ENCODE peak calls at places on chromosomes 16 and 17, in four cellular contexts. C is HepG2, F is GM12878, E is K562. Y is an unnamed sample.

GRCh38 chr17:33292981-33293867 is at the start of gene ASIC2:
- DNase-seq in C (no peak), F (no peak), E (peak), Y (no peak)

GRCh38 chr17:36496018-36496789 is 9.7 kb downstream of the ZNHIT3 start:
- DNase-seq in C (no peak), F (no peak), E (peak), Y (no peak)

GRCh38 chr17:45812102-45812501 is 28.0 kb downstream of the CRHR1 start:
- DNase-seq in C (peak), F (no peak), E (peak), Y (peak)

GRCh38 chr16:85924675-85925074 is 25.7 kb downstream of the IRF8 start:
- DNase-seq in C (no peak), F (no peak), E (no peak), Y (no peak)

GRCh38 chr16:53045554-53046250 is 7.0 kb downstream of the CHD9NB start:
- DNase-seq in C (no peak), F (no peak), E (no peak), Y (no peak)

GRCh38 chr17:50123649-50124349 is 6.2 kb downstream of the SAMD14 start:
- DNase-seq in C (no peak), F (no peak), E (no peak), Y (no peak)

GRCh38 chr16:75733305-75734141 is 7.2 kb upstream of the CPHXL start:
- DNase-seq in C (no peak), F (no peak), E (no peak), Y (no peak)

GRCh38 chr17:82582208-82582607 is 62.7 kb downstream of the FOXK2 start:
- DNase-seq in C (no peak), F (no peak), E (no peak), Y (no peak)

GRCh38 chr17:28993645-28994426 is 12.0 kb downstream of the SEZ6 start:
- DNase-seq in C (no peak), F (no peak), E (no peak), Y (no peak)

GRCh38 chr16:67419502-67419901 is 3.2 kb upstream of the ZDHHC1 start:
- DNase-seq in C (no peak), F (no peak), E (no peak), Y (no peak)

GRCh38 chr16:67413978-67414891 is 2.0 kb downstream of the ZDHHC1 start:
- DNase-seq in C (no peak), F (no peak), E (no peak), Y (no peak)

GRCh38 chr16:67419931-67420330 is 3.7 kb upstream of the ZDHHC1 start:
- DNase-seq in C (no peak), F (no peak), E (no peak), Y (no peak)

GRCh38 chr16:67415872-67416793 is at the start of gene ZDHHC1:
- DNase-seq in C (no peak), F (no peak), E (peak), Y (no peak)

DNA sequence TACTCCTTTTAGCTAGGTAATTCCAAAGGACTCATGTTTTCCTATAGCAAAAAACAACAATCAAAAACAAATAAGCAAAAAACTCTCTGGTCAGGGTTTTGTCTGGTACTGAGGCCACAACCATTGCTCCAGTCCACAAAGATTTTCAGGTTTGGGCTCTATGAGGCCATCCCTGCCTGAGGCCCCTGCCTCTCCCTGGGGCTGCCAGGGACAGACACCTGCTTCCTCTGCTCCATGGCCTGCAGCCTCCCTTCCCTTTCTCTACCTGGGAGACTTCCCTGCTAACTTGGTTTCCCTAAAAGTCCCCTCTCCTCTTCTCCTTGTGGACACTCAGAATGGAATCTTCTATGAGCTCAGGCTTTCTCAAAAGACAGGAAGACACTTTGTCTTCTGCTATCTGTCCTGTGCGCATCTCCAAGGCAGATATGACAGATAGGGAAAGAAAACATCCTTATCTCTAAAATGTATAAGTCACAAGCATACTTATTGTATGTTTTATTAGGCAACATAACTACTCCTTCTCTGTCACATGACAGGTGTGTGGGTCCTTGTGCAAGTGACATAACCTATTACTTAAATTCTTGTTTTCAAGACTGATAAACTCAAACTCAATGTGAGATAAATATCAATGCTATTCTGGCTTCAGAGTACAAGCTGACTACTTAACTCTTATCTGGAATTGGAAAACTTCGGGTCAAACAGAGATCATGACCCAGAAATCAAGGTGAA is 1.2 kb upstream of the ZDHHC1 start:
- DNase-seq in C (no peak), F (no peak), E (no peak), Y (no peak)
- TF ChIP-seq REST in C (no peak), F (no peak), E (no peak), Y (no peak)

DNA sequence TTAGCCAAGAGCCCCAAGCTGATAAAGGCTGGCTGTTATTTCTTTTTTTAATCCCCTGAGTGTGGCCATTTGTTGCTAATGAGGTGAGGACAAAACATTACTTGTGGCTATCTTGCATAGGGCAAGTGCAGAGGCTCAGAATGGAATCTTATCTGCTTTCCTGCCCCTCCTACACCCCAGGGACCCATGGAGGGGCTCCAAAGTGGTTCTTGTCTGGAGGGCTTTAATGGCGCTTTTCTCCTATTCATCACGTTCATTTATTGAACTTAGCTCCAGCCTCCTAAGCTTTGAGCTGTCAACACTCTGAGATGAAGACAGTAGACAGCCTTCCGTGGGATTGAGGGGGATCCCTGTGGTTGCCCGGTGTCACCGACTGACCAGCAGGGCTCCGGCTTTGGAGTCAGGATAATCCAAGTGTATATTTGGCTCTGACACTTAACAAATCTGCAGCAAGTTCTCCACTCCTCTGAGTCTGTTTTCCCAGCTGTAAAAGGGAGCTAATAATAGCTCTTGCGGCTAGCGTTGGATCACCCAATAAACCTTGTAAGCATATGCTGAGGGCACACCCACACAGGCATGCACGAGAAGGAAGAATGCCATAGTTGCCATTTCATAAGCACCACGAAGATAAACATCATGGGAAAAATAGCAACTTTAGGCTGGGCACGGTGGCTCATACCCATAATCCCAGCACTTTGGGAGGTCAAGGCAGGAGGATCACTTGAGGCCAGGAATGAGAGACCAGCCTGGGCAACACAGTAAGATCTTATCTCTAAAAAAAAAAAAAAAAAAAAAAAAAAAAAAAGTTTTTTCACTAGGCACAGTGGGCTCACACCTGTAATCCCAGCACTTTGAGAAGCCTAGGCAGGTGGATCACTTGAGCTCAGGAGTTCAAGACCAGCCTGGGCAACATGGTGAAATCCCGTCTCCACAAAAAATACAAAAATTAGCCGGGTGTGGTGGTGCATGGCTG is 44.8 kb downstream of the MYH11 start:
- DNase-seq in C (no peak), F (no peak), E (no peak), Y (no peak)
- TF ChIP-seq POLR2AphosphoS5 in C (no peak), F (no peak), E (no peak), Y (no peak)

DNA sequence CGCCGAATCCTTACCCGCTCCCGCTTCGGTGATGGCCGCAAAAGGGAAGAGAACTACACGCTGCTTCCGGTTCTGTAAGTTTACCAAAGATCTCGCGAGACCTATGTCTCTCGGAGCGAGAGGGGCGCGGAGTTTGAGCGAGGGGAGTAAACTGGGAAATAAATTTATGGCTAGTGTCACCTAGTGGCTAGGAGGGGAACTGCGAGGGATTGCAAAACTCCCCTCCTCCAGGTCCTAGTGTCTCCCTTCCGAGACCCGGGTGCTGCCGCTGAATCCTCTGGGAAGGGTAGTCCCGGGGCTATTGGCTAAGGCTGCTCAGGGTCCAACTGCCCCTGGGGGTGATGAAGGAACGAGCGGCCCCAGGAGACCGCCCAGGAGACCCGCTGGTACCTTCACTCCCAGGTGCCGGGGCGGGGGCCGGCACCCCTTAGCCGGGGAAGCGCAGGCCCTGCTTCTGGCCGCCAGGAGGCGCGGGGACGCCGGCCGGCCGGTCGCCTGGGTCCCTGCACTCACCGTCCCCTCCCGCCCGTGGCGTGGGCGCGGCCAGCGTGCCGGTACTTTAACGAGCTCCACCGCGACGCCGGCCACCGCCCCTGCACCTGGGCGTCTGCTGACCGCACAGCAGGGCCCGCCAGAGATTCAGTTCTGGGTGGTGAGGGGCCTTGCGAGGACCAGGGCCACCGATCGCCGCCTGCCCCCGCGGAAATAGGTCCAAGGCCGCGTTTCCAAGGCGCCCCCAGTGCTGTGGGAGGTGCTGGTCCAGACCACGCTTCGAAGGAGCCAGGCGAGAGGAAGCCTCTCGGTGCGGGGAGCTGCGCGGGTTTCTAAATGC is at the start of gene RPL26:
- DNase-seq in C (peak), F (peak), E (peak), Y (peak)
- TF ChIP-seq POLR2A in C (peak), F (peak), E (no peak), Y (peak)

GRCh38 chr17:633641-634091 is 81.0 kb downstream of the VPS53 start:
- DNase-seq in C (no peak), F (no peak), E (no peak), Y (no peak)
- TF ChIP-seq REST in C (no peak), F (no peak), E (no peak), Y (no peak)

DNA sequence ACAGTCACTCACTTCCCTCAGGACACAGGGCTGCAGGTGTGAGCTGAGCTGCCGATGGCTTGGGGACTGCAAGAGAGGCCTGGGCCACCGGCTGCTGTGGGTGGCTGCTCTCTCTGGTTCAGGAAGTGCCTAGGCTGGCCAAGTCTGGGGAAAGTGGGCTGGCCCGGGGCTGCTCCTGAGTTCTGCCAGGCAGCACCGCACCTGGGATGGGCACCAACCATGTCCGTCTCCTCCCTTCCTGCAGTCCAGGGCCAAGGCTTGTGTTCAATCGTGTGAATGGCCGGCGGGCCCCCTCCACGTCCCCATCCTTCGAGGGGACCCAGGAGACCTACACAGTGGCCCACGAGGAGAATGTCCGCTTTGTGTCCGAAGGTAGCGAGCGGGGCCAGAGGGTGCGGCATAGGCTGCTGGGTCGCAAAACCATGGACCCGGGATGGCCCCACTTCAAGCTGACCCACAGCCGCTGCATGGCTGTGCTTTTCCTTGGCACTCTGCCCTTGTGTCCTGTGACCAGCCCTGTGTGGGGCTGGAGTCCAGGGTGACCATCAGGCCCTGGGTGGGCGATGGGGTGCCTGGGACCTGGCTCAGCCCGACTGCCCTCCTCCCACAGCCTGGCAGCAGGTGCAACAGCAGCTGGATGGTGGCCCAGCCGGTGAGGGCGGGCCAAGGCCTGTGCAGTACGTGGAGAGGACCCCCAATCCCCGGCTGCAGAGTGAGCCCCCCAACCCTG is 1.8 kb upstream of the WDR90 start:
- DNase-seq in C (no peak), F (no peak), E (no peak), Y (no peak)
- TF ChIP-seq POLR2AphosphoS5 in C (no peak), F (no peak), E (no peak), Y (no peak)

DNA sequence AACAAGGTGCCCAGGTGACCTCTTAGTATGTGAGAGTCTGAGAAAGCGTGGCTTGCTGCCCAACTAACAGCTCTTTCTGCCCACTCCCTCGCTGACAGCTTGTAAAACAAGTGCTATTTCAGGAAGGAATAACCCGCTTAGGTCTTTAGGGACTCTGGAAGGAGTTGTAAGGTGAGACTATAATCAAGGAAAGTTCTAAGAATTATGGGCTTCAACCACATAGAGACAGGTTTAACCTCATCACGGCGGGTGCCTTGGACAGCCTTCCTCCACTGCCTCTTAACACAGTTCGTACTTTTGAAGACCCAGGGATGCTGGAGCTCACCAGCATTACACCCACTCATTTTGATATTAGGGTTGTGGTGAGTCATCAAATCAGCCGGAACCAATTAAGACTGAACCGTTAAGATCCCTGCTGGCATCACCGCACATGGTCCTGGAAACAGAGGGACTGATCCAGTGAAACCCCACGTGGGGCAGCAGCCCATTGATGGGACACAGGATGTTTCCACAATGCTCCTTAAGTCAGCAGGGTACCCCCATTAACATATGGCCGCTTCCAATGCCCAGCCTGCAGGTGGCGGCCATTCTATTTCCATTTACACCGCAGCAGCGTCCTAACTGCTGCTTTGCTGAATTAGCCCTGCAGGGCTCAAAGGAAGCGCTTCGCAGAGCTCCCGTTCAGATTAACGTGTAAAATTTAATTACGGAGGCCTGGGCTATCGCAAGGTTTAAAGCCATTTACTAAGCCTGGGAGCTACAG is 176.6 kb upstream of the SDK2 start:
- DNase-seq in C (no peak), F (no peak), E (peak), Y (no peak)
- TF ChIP-seq POLR2A in C (no peak), F (no peak), E (no peak), Y (peak)

DNA sequence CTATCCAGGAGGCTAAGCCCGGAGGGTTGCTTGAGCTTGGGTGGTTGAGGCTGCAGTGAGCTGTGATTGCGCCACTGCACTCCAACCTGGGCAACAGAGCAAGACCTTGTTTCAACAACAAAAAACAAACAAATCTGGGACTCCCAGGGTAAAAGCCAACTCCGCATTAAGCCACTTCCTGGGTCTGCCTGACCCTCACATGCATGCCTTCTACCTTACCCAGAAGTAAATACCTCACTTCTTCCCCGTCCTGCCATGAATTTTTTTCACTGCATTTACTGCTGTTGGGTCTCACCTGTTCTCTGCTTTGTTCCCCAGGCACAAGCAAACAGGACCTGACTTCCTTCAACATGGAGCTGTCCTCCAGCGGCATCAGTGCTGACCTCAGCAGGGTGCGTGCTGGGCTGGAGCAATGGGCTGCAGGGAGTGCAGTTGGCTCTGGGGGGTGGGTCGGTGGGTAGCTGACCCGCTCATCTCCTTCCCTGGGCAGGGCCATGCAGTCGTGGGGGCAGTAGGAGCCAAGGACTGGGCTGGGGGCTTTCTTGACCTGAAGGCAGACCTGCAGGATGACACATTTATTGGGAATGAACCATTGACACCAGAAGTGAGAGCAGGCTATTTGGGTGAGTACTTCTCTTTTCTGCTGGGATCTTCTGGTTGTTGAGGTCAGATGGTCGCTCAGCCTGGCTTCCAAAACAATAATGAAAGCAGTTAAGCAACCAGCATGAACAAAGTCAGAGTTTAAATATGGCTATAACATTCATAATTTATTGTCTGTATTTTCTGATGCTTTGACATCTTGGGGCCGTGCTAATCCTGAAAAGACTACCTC is 16.4 kb downstream of the ITGAL start:
- DNase-seq in C (peak), F (no peak), E (peak), Y (no peak)
- TF ChIP-seq REST in C (peak), F (no peak), E (no peak), Y (no peak)